ENCODE peak calls at places on chromosomes 16 and 17, in five cellular contexts. U is K562, K is GM12878, F is HepG2, O is SK-N-SH. R is an unnamed sample.
A peak's percentile ranks its signal among the peaks of the same experiment; 100 is the strongest.

GRCh38 chr17:78125138-78125913 is 3.2 kb downstream of the TMC6 start:
- DNase-seq in U (no peak), K (no peak), F (no peak), O (no peak), R (no peak)

GRCh38 chr17:77600346-77600745 is 358.2 kb upstream of the TNRC6C start:
- DNase-seq in U (no peak), K (no peak), F (no peak), O (no peak), R (no peak)

GRCh38 chr16:50311891-50312501 is 45.6 kb downstream of the ADCY7 start:
- DNase-seq in U (no peak), K (no peak), F (no peak), O (no peak), R (no peak)

GRCh38 chr16:66295761-66296546 is 70.5 kb upstream of the CDH5 start:
- DNase-seq in U (no peak), K (no peak), F (no peak), O (no peak), R (no peak)

GRCh38 chr17:68310141-68310540 is 18.8 kb downstream of the ARSG start:
- DNase-seq in U (no peak), K (no peak), F (no peak), O (no peak), R (no peak)

GRCh38 chr16:46673320-46674013 is 15.5 kb downstream of the VPS35 start:
- DNase-seq in U (peak; percentile 77), K (peak; percentile 27), F (peak; percentile 79), O (peak; percentile 75), R (peak; percentile 82)

GRCh38 chr17:80861892-80862291 is 129.7 kb upstream of the CHMP6 start:
- DNase-seq in U (no peak), K (no peak), F (no peak), O (peak; percentile 88), R (peak; percentile 42)

GRCh38 chr16:67271446-67271845 is 7.9 kb upstream of the PLEKHG4 start:
- DNase-seq in U (no peak), K (no peak), F (no peak), O (no peak), R (no peak)

GRCh38 chr17:3835410-3836229 is 10.4 kb downstream of the NCBP3 start:
- DNase-seq in U (no peak), K (no peak), F (no peak), O (no peak), R (no peak)

DNA sequence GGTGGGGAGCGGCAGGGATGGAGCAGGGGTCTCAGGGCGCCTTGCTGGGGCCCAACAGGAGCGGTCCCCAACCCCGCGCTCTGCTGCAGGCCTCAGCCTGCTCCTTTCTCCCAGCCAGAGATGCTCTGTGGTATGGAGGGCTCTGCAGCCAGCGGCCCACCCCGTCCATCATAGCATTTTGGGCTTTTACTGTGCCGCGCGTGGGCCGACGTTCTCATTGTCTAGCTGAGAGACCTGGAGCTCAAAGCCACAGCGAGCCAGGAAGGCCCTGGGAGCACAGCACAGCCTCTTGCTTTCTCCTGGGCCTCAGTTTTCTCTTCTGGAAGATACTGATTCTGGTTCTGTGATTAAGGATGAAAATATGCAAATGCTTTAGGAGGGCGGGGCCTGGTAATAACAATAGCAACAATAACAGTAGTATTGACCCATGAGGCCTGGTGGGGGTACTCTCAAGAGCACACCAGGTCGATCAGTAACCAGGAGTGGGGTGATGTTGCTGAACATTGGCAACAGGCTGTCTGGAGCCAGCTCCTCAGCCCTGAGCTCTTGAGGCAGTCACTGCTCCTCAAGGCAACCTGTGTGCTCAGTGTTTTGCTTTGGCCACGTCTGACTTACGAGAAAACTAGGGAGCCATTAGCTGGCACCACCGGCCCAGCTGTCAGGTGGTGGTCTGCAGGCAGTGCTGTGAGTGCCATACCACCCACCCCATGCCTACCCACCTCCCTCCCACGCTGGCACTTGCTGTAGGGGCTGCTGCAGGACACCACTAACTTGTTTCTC is 1.1 kb upstream of the RASD1 start:
- DNase-seq in U (no peak), K (no peak), F (no peak), O (no peak), R (no peak)
- TF ChIP-seq FOXM1 in U (no peak), K (no peak), F (no peak), O (no peak), R (no peak)

GRCh38 chr17:9090641-9091096 is 69.4 kb downstream of the NTN1 start:
- DNase-seq in U (no peak), K (no peak), F (no peak), O (no peak), R (no peak)
- TF ChIP-seq FOXM1 in U (no peak), K (no peak), F (no peak), O (no peak), R (no peak)

DNA sequence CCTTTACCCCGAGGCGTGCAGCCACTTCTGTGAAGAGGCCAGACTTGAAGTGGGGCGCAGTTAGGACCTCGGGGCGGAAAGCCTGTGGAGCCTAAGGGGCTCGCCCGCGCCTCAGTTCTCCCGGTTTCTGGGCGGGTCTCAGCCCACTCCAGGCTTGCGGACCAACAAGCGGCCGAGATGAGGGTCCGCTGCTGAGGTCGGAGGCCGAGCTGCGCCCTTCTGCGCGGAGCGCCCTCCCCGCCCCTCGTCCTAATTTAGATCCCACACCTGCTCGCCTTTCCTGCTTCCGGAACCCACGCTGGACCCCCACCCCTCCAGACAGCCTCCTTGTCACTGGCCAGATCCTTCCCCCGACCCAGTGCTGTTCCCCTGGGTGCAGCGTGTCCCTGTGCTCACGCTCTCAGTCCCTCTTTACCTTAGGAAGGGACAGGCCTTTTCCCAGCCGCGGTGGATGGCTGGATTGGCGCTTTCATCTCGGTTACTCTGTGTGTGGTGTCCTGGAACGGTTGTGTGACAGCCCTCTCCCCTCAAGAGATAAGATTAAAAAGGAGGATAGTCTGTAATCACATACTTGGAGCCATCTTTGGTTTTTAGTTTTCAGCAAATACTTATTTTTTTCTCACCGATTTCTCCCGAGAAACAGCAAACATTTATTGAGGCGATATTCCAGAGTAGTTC is 933 bp upstream of the ATXN7L3 start:
- DNase-seq in U (no peak), K (no peak), F (peak; percentile 38), O (no peak), R (no peak)
- TF ChIP-seq FOXM1 in U (no peak), K (no peak), F (no peak), O (no peak), R (no peak)

GRCh38 chr16:69771651-69771967 is 9.5 kb downstream of the WWP2 start:
- DNase-seq in U (no peak), K (no peak), F (no peak), O (no peak), R (no peak)

GRCh38 chr16:69773255-69773947 is 11.3 kb downstream of the WWP2 start:
- DNase-seq in U (no peak), K (no peak), F (no peak), O (no peak), R (no peak)

GRCh38 chr16:69769404-69769803 is 7.3 kb downstream of the WWP2 start:
- DNase-seq in U (no peak), K (no peak), F (no peak), O (no peak), R (no peak)

GRCh38 chr16:69775535-69775934 is 13.4 kb downstream of the WWP2 start:
- DNase-seq in U (no peak), K (no peak), F (no peak), O (no peak), R (no peak)

GRCh38 chr16:69772560-69773254 is 10.6 kb downstream of the WWP2 start:
- DNase-seq in U (no peak), K (no peak), F (no peak), O (no peak), R (no peak)
- TF ChIP-seq FOXM1 in U (no peak), K (no peak), F (no peak), O (no peak), R (no peak)

GRCh38 chr16:25988089-25988488 is 296.3 kb downstream of the HS3ST4 start:
- DNase-seq in U (no peak), K (no peak), F (no peak), O (no peak), R (no peak)
- TF ChIP-seq FOXM1 in U (no peak), K (no peak), F (no peak), O (no peak), R (no peak)

DNA sequence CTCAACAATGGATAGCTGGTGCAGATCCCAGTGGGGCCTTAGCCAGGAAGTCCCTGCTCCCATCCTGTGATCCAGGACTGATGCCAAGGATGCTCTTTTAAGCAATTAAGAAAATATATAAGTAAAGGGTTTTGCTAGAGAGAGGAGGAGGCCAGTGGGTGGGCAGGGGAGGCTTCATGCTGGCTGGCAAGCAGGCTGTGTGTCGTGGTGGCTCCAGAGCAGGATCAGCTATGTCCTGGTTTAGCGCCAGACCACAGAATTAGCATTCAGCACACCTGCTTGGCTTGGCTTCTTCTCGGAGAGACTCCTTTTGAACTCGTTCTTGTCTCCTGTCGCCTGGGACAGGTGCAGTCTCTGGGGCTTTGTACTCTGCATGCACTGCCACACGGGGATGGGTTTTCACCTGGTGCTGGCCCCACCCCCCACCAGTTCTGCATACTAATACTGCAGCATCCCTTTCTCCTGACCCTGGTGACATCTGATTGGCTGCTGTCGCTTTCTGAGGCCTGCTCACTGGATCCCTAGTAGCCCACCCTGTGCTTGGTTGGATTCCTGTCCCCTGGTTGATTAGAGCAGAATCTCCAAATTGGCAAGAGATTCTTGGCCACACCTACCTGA is 66.1 kb downstream of the PLD6 start:
- DNase-seq in U (no peak), K (no peak), F (no peak), O (no peak), R (no peak)
- TF ChIP-seq FOXM1 in U (no peak), K (no peak), F (no peak), O (no peak), R (no peak)

GRCh38 chr16:10740845-10741208 is 2.8 kb upstream of the NUBP1 start:
- DNase-seq in U (no peak), K (no peak), F (no peak), O (no peak), R (no peak)

GRCh38 chr16:10738231-10739077 is 5.2 kb upstream of the NUBP1 start:
- DNase-seq in U (peak; percentile 58), K (peak; percentile 82), F (peak; percentile 92), O (no peak), R (no peak)

GRCh38 chr16:10740000-10740844 is 3.4 kb upstream of the NUBP1 start:
- DNase-seq in U (no peak), K (no peak), F (no peak), O (no peak), R (no peak)

GRCh38 chr16:10741844-10742243 is 1.8 kb upstream of the NUBP1 start:
- DNase-seq in U (no peak), K (no peak), F (no peak), O (peak; percentile 76), R (no peak)

DNA sequence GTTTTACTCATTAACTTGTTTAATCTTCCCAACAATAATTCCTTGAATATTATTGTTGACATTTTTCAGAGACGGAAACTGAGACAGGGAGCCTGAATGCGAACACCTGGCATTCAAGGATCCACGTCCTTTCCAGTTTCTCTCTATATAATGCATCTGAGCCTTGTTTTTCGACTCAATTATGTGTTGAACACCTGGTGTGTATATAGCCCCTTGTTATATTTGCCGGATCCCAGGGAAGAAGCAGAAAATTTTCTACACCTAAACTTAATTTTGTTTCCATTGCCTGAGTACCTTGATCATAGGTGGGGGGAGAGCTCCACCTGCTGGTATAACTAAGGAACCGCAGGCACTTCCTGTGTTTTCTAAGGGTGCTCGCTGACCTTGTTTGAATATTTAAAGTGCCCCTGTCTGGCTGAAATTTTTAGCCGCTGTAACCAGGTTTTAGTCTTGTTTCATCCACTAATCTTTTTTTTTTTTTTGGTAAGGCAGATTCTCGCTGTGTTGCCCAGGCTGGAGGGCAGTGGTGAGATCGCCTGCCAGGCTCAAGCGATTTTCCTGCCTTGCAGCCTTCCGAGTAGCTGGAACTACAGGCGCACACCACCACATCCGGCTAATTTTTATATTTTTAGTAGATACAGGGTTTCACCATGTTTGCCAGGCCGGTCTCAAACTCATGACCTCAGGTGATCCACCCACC is 6.6 kb upstream of the NUBP1 start:
- DNase-seq in U (peak; percentile 75), K (peak; percentile 65), F (peak; percentile 76), O (peak; percentile 70), R (peak; percentile 66)
- TF ChIP-seq FOXM1 in U (peak; percentile 33), K (peak; percentile 76), F (no peak), O (no peak), R (no peak)